ENCODE peak calls at places on chromosomes 3 and 15, in six cellular contexts. One of them, this sample, is unnamed.

GRCh38 chr15:36550650-36551049 is 28.8 kb upstream of the CDIN1 start:
- DNase-seq in nephron progenitor cell: no peak
- DNase-seq in cardiac muscle cell: no peak
- DNase-seq in AG10803: no peak
- DNase-seq in retina: no peak
- DNase-seq in NCI-H2171 treated with DMSO at 0.1 percent for 48 hours: no peak
- DNase-seq in this sample: no peak

GRCh38 chr15:38564557-38565286 is at the start of gene RASGRP1:
- DNase-seq in retina: peak
- DNase-seq in NCI-H2171 treated with DMSO at 0.1 percent for 48 hours: peak
- DNase-seq in nephron progenitor cell: peak
- DNase-seq in AG10803: peak
- DNase-seq in cardiac muscle cell: peak
- DNase-seq in this sample: peak

GRCh38 chr15:83046558-83047127 is 20.4 kb downstream of the BTBD1 start:
- DNase-seq in cardiac muscle cell: peak
- DNase-seq in nephron progenitor cell: no peak
- DNase-seq in AG10803: peak
- DNase-seq in NCI-H2171 treated with DMSO at 0.1 percent for 48 hours: no peak
- DNase-seq in retina: no peak
- DNase-seq in this sample: peak

GRCh38 chr3:194840661-194841514 is 155.2 kb downstream of the FAM43A start:
- DNase-seq in AG10803: no peak
- DNase-seq in retina: no peak
- DNase-seq in cardiac muscle cell: peak
- DNase-seq in NCI-H2171 treated with DMSO at 0.1 percent for 48 hours: no peak
- DNase-seq in nephron progenitor cell: no peak
- DNase-seq in this sample: peak

GRCh38 chr3:43620953-43621405 is 832 bp downstream of the ANO10 start:
- DNase-seq in AG10803: peak
- DNase-seq in retina: no peak
- DNase-seq in nephron progenitor cell: no peak
- DNase-seq in NCI-H2171 treated with DMSO at 0.1 percent for 48 hours: peak
- DNase-seq in cardiac muscle cell: peak
- DNase-seq in this sample: peak

GRCh38 chr15:80480909-80481308 is 76.7 kb downstream of the ARNT2 start:
- DNase-seq in nephron progenitor cell: no peak
- DNase-seq in AG10803: peak
- DNase-seq in cardiac muscle cell: peak
- DNase-seq in retina: no peak
- DNase-seq in NCI-H2171 treated with DMSO at 0.1 percent for 48 hours: peak
- DNase-seq in this sample: peak

GRCh38 chr3:164852866-164853265 is 225.4 kb downstream of the SI start:
- DNase-seq in AG10803: no peak
- DNase-seq in nephron progenitor cell: no peak
- DNase-seq in cardiac muscle cell: no peak
- DNase-seq in NCI-H2171 treated with DMSO at 0.1 percent for 48 hours: no peak
- DNase-seq in retina: no peak
- DNase-seq in this sample: no peak

GRCh38 chr3:124850633-124851032 is 36.5 kb downstream of the ITGB5 start:
- DNase-seq in NCI-H2171 treated with DMSO at 0.1 percent for 48 hours: no peak
- DNase-seq in nephron progenitor cell: no peak
- DNase-seq in AG10803: peak
- DNase-seq in cardiac muscle cell: peak
- DNase-seq in retina: no peak
- DNase-seq in this sample: peak

GRCh38 chr3:72756900-72757299 is 91.3 kb downstream of the SHQ1 start:
- DNase-seq in retina: no peak
- DNase-seq in cardiac muscle cell: no peak
- DNase-seq in AG10803: no peak
- DNase-seq in NCI-H2171 treated with DMSO at 0.1 percent for 48 hours: no peak
- DNase-seq in nephron progenitor cell: no peak
- DNase-seq in this sample: no peak

GRCh38 chr15:23003736-23004135 is 23.6 kb upstream of the CYFIP1 start:
- DNase-seq in retina: no peak
- DNase-seq in cardiac muscle cell: no peak
- DNase-seq in AG10803: no peak
- DNase-seq in NCI-H2171 treated with DMSO at 0.1 percent for 48 hours: no peak
- DNase-seq in nephron progenitor cell: no peak
- DNase-seq in this sample: no peak

GRCh38 chr3:51975857-51976549 is 1.1 kb downstream of the ABHD14A start:
- DNase-seq in nephron progenitor cell: peak
- DNase-seq in NCI-H2171 treated with DMSO at 0.1 percent for 48 hours: no peak
- DNase-seq in cardiac muscle cell: peak
- DNase-seq in retina: peak
- DNase-seq in AG10803: peak
- DNase-seq in this sample: peak

GRCh38 chr15:70576683-70577082 is 186.7 kb downstream of the UACA start:
- DNase-seq in NCI-H2171 treated with DMSO at 0.1 percent for 48 hours: peak
- DNase-seq in AG10803: peak
- DNase-seq in cardiac muscle cell: no peak
- DNase-seq in retina: no peak
- DNase-seq in nephron progenitor cell: no peak
- DNase-seq in this sample: no peak

GRCh38 chr3:42302924-42303634 is 37.1 kb upstream of the CCK start:
- DNase-seq in nephron progenitor cell: no peak
- DNase-seq in cardiac muscle cell: no peak
- DNase-seq in AG10803: no peak
- DNase-seq in retina: no peak
- DNase-seq in NCI-H2171 treated with DMSO at 0.1 percent for 48 hours: no peak
- DNase-seq in this sample: no peak

GRCh38 chr15:95953032-95953431 is 377.5 kb upstream of the NR2F2 start:
- DNase-seq in AG10803: no peak
- DNase-seq in cardiac muscle cell: no peak
- DNase-seq in nephron progenitor cell: no peak
- DNase-seq in retina: no peak
- DNase-seq in NCI-H2171 treated with DMSO at 0.1 percent for 48 hours: no peak
- DNase-seq in this sample: no peak

GRCh38 chr15:36926422-36926815 is 173.9 kb downstream of the MEIS2 start:
- DNase-seq in NCI-H2171 treated with DMSO at 0.1 percent for 48 hours: no peak
- DNase-seq in nephron progenitor cell: no peak
- DNase-seq in AG10803: no peak
- DNase-seq in cardiac muscle cell: no peak
- DNase-seq in retina: no peak
- DNase-seq in this sample: no peak

GRCh38 chr15:91146728-91147127 is 46.7 kb downstream of the SV2B start:
- DNase-seq in cardiac muscle cell: no peak
- DNase-seq in AG10803: no peak
- DNase-seq in NCI-H2171 treated with DMSO at 0.1 percent for 48 hours: no peak
- DNase-seq in retina: no peak
- DNase-seq in nephron progenitor cell: no peak
- DNase-seq in this sample: no peak